ENCODE peak calls at places on chromosome 13, in seven cellular contexts. N is A673, X is pancreas, Y is cardiac fibroblast, O is OCI-LY7, L is H9, T is body of pancreas. W is an unnamed sample.

GRCh38 chr13:47903836-47904235 is 97.2 kb downstream of the SUCLA2 start:
- DNase-seq in N (peak; percentile 67), X (no peak), Y (peak; percentile 49), O (no peak), L (no peak), T (no peak), W (no peak)

GRCh38 chr13:43986395-43986794 is 106.7 kb downstream of the LACC1 start:
- DNase-seq in N (no peak), X (no peak), Y (no peak), O (no peak), L (no peak), T (no peak), W (no peak)

GRCh38 chr13:105272660-105273631 is 1262.5 kb downstream of the EFNB2 start:
- DNase-seq in N (no peak), X (no peak), Y (no peak), O (no peak), L (peak; percentile 29), T (no peak), W (no peak)

GRCh38 chr13:43269037-43269476 is 245.7 kb downstream of the DNAJC15 start:
- DNase-seq in N (no peak), X (peak; percentile 57), Y (peak; percentile 94), O (no peak), L (no peak), T (peak; percentile 39), W (peak; percentile 90)

GRCh38 chr13:68810660-68811059 is 1297.0 kb upstream of the ATXN8OS start:
- DNase-seq in N (no peak), X (no peak), Y (no peak), O (no peak), L (no peak), T (no peak), W (peak; percentile 16)

GRCh38 chr13:50227356-50227755 is 212.1 kb downstream of the KCNRG start:
- DNase-seq in N (no peak), X (no peak), Y (no peak), O (no peak), L (no peak), T (no peak), W (no peak)

GRCh38 chr13:76992548-76993001 is 694 bp downstream of the CLN5 start:
- DNase-seq in N (no peak), X (peak; percentile 29), Y (peak; percentile 43), O (peak; percentile 48), L (no peak), T (peak; percentile 43), W (no peak)

GRCh38 chr13:42211704-42212103 is 60.2 kb upstream of the AKAP11 start:
- DNase-seq in N (peak; percentile 12), X (no peak), Y (peak; percentile 79), O (no peak), L (no peak), T (no peak), W (no peak)

GRCh38 chr13:73212482-73212881 is 153.7 kb downstream of the KLF5 start:
- DNase-seq in N (no peak), X (no peak), Y (no peak), O (no peak), L (no peak), T (no peak), W (no peak)

GRCh38 chr13:31427151-31427867 is 227.5 kb downstream of the B3GLCT start:
- DNase-seq in N (no peak), X (no peak), Y (no peak), O (no peak), L (no peak), T (no peak), W (no peak)

GRCh38 chr13:86174632-86175031 is 375.4 kb upstream of the SLITRK6 start:
- DNase-seq in N (no peak), X (no peak), Y (no peak), O (no peak), L (no peak), T (no peak), W (no peak)

GRCh38 chr13:74644239-74644638 is 510.0 kb upstream of the KLF12 start:
- DNase-seq in N (no peak), X (no peak), Y (peak; percentile 82), O (no peak), L (no peak), T (no peak), W (no peak)

GRCh38 chr13:100508391-100508790 is 80.2 kb downstream of the GGACT start:
- DNase-seq in N (no peak), X (no peak), Y (no peak), O (no peak), L (no peak), T (no peak), W (no peak)
- TF ChIP-seq CTCF in N (no peak), X (no peak), Y (no peak), O (no peak), L (no peak), T (no peak), W (no peak)

GRCh38 chr13:80923907-80924306 is 583.0 kb upstream of the SPRY2 start:
- DNase-seq in N (peak; percentile 15), X (no peak), Y (peak; percentile 27), O (no peak), L (no peak), T (no peak), W (no peak)
- TF ChIP-seq CTCF in N (peak; percentile 50), X (no peak), Y (no peak), O (no peak), L (peak; percentile 48), T (peak; percentile 9), W (peak; percentile 23)

GRCh38 chr13:25375727-25376358 is 4.1 kb downstream of the ATP8A2 start:
- DNase-seq in N (peak; percentile 76), X (peak; percentile 17), Y (peak; percentile 60), O (peak; percentile 56), L (peak; percentile 61), T (peak; percentile 24), W (peak; percentile 49)
- TF ChIP-seq CTCF in N (peak; percentile 70), X (peak; percentile 38), Y (peak; percentile 59), O (peak; percentile 80), L (peak; percentile 76), T (peak; percentile 53), W (peak; percentile 67)

DNA sequence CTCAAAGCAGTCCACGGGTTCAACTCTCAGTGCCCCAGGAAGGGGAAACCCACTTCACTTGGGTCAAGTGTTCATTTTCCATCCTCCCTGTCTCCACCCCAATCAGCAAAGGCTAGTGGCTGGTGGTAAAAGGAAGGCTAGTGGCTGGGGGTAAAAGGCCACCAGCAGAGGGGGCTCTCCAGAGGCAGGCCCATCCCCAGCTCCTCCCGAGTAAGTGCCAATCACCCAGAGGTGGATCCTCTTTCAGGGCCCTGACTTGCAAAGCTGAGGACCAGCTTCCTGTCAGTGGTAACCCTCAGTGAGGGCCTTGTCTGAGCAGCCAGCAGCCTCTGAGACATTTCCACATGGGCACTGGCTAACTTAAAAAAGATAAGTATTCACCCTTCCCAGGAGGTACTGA is 22.0 kb upstream of the TPT1 start:
- DNase-seq in N (no peak), X (no peak), Y (no peak), O (peak; percentile 10), L (peak; percentile 90), T (no peak), W (no peak)
- TF ChIP-seq CTCF in N (no peak), X (no peak), Y (no peak), O (peak; percentile 48), L (peak; percentile 76), T (no peak), W (no peak)

DNA sequence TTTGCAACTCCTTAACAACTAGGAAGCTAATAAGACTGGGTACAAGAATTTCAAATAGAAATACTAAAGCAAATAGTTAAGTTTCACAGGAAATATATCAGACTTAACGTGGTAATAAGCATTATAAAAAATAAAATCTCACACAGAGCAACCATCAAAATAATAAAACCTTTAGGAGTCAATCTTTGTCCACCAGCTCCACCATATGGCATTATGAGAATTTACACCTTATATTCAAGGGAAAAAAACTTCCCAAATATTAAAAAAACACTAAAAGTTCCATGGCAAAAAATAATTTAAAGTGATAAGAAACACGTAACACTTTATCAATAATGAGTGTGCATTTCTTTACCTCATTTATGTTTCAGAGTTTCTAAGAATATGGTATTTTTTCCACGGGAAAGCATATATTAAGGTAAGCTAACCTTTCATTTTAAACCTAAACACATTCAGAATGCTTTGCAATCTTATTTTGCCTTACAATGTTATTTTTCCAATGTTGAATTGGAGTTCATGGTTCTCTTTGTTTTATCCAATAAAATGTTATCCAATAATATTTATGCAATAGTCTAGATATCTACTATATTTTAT is 423.2 kb upstream of the SGCG start:
- DNase-seq in N (no peak), X (no peak), Y (peak; percentile 5), O (no peak), L (no peak), T (no peak), W (no peak)
- TF ChIP-seq CTCF in N (peak; percentile 59), X (no peak), Y (no peak), O (peak; percentile 64), L (peak; percentile 59), T (peak; percentile 40), W (peak; percentile 30)

DNA sequence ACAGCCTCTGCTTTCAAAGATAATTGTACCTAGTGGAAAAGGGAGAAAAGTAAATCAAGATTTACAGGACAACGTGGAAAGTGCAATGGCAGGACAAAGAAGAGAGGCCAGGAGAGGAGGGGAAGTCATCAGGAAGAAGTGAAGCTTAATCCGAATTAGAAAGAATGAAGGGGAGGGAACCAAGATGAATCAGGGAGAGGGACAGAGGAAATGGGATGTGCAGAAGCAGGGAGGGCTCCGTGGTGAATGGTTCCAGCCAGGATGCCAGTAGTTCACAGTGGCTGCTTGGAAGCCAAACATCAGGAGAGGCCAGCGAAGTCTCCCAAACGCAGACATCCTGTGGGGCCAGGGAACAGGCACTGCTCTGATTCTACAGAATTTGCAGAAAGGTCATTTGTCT is 144.4 kb downstream of the LIG4 start:
- DNase-seq in N (peak; percentile 67), X (no peak), Y (no peak), O (no peak), L (no peak), T (no peak), W (no peak)
- TF ChIP-seq CTCF in N (no peak), X (no peak), Y (no peak), O (no peak), L (no peak), T (no peak), W (no peak)

GRCh38 chr13:20186771-20187170 is 6.0 kb downstream of the GJB2 start:
- DNase-seq in N (no peak), X (no peak), Y (no peak), O (no peak), L (no peak), T (no peak), W (no peak)

GRCh38 chr13:20191311-20191901 is 1.3 kb downstream of the GJB2 start:
- DNase-seq in N (no peak), X (peak; percentile 30), Y (no peak), O (no peak), L (no peak), T (no peak), W (no peak)

GRCh38 chr13:20191902-20192469 is 752 bp downstream of the GJB2 start:
- DNase-seq in N (no peak), X (peak; percentile 44), Y (no peak), O (no peak), L (peak; percentile 47), T (peak; percentile 42), W (no peak)

GRCh38 chr13:20190481-20191310 is 2.0 kb downstream of the GJB2 start:
- DNase-seq in N (no peak), X (no peak), Y (peak; percentile 72), O (no peak), L (no peak), T (no peak), W (no peak)

GRCh38 chr13:20188649-20189553 is 3.8 kb downstream of the GJB2 start:
- DNase-seq in N (peak; percentile 33), X (no peak), Y (no peak), O (peak; percentile 5), L (peak; percentile 67), T (no peak), W (no peak)
- TF ChIP-seq CTCF in N (peak; percentile 25), X (no peak), Y (no peak), O (peak; percentile 26), L (peak; percentile 65), T (no peak), W (peak; percentile 13)